ENCODE peak calls at places on chromosomes 12 and 14, in six cellular contexts. E is astrocyte of the cerebellum, L is cardiac fibroblast, H is hepatocyte, Y is glutamatergic neuron, V is HFFc6. S is an unnamed sample.

GRCh38 chr12:104482113-104482512 is 25.4 kb downstream of the CHST11 start:
- DNase-seq in H (no peak), V (no peak), E (no peak), Y (no peak), L (no peak), S (no peak)

GRCh38 chr12:3366451-3367155 is 124.4 kb upstream of the PRMT8 start:
- DNase-seq in Y (no peak), L (no peak), H (no peak), E (no peak), V (no peak), S (no peak)

GRCh38 chr14:69701269-69701668 is 65.7 kb upstream of the SRSF5 start:
- DNase-seq in Y (no peak), L (no peak), E (no peak), H (no peak), V (no peak), S (no peak)

GRCh38 chr12:56104815-56105476 is 587 bp downstream of the PA2G4 start:
- DNase-seq in Y (peak; percentile 31), V (no peak), H (peak; percentile 46), E (no peak), L (peak; percentile 29), S (no peak)

GRCh38 chr14:53226553-53226952 is 73.4 kb upstream of the DDHD1 start:
- DNase-seq in V (no peak), L (peak; percentile 86), H (no peak), Y (no peak), E (no peak), S (no peak)

GRCh38 chr12:121062391-121063045 is 23.5 kb upstream of the OASL start:
- DNase-seq in V (no peak), H (no peak), E (no peak), Y (no peak), L (no peak), S (no peak)

GRCh38 chr14:48536318-48536717 is 860.9 kb upstream of the MDGA2 start:
- DNase-seq in E (no peak), H (peak; percentile 6), V (no peak), Y (peak; percentile 35), L (no peak), S (no peak)

GRCh38 chr14:93980464-93981201 is 4.3 kb upstream of the ASB2 start:
- DNase-seq in V (no peak), H (no peak), E (peak; percentile 45), Y (no peak), L (peak; percentile 46), S (no peak)

GRCh38 chr12:11711675-11712327 is 62.3 kb downstream of the ETV6 start:
- DNase-seq in Y (no peak), V (peak; percentile 33), L (peak; percentile 78), H (no peak), E (no peak), S (no peak)

GRCh38 chr12:13242926-13243325 is 46.4 kb downstream of the EMP1 start:
- DNase-seq in E (no peak), Y (no peak), H (no peak), V (no peak), L (no peak), S (no peak)

GRCh38 chr12:124744273-124744640 is 119.4 kb downstream of the SCARB1 start:
- DNase-seq in H (no peak), V (no peak), E (no peak), L (no peak), Y (no peak), S (no peak)

GRCh38 chr14:23446291-23446851 is 10.9 kb upstream of the MYH7 start:
- DNase-seq in H (no peak), V (no peak), L (no peak), E (no peak), Y (no peak), S (no peak)

GRCh38 chr14:105865266-105865903 is 339.0 kb downstream of the TMEM121 start:
- DNase-seq in V (no peak), Y (no peak), H (no peak), L (no peak), E (no peak), S (no peak)

GRCh38 chr14:91271639-91272038 is 27.1 kb upstream of the GPR68 start:
- DNase-seq in Y (no peak), L (no peak), H (no peak), V (no peak), E (no peak), S (no peak)

GRCh38 chr12:63308701-63309100 is 157.7 kb upstream of the AVPR1A start:
- DNase-seq in L (peak; percentile 65), V (no peak), H (no peak), Y (no peak), E (no peak), S (no peak)

GRCh38 chr12:50057000-50057841 is at the start of gene ASIC1:
- DNase-seq in V (peak; percentile 19), E (peak; percentile 11), Y (peak; percentile 84), L (peak; percentile 63), H (peak; percentile 85), S (peak; percentile 75)

GRCh38 chr14:83632375-83632774 is 1897.6 kb upstream of the FLRT2 start:
- DNase-seq in Y (no peak), V (no peak), E (no peak), H (no peak), L (no peak), S (no peak)

GRCh38 chr14:99708449-99708848 is 24.4 kb downstream of the CYP46A1 start:
- DNase-seq in Y (no peak), L (no peak), V (no peak), E (no peak), H (no peak), S (no peak)

GRCh38 chr14:100291305-100292075 is 14.8 kb downstream of the SLC25A29 start:
- DNase-seq in Y (peak; percentile 5), E (no peak), H (no peak), L (no peak), V (no peak), S (no peak)

GRCh38 chr12:79298511-79298910 is 392.3 kb downstream of the PAWR start:
- DNase-seq in L (peak; percentile 38), E (no peak), Y (no peak), V (no peak), H (no peak), S (no peak)

GRCh38 chr12:108193922-108194321 is 64.8 kb downstream of the WSCD2 start:
- DNase-seq in V (no peak), E (no peak), L (peak; percentile 12), H (peak; percentile 62), Y (peak; percentile 53), S (peak; percentile 68)

GRCh38 chr12:77442633-77443032 is 377.3 kb upstream of the E2F7 start:
- DNase-seq in E (no peak), Y (no peak), L (peak; percentile 2), V (no peak), H (no peak), S (no peak)

GRCh38 chr12:65615091-65615490 is 209.2 kb upstream of the HMGA2 start:
- DNase-seq in Y (no peak), L (peak; percentile 94), V (peak; percentile 79), H (peak; percentile 42), E (peak; percentile 84), S (no peak)

GRCh38 chr14:95486875-95487668 is 29.4 kb downstream of the SYNE3 start:
- DNase-seq in E (no peak), Y (no peak), H (no peak), V (no peak), L (no peak), S (no peak)

GRCh38 chr12:31002999-31003398 is 70.7 kb upstream of the DDX11 start:
- DNase-seq in V (no peak), H (no peak), Y (no peak), L (peak; percentile 53), E (no peak), S (no peak)

DNA sequence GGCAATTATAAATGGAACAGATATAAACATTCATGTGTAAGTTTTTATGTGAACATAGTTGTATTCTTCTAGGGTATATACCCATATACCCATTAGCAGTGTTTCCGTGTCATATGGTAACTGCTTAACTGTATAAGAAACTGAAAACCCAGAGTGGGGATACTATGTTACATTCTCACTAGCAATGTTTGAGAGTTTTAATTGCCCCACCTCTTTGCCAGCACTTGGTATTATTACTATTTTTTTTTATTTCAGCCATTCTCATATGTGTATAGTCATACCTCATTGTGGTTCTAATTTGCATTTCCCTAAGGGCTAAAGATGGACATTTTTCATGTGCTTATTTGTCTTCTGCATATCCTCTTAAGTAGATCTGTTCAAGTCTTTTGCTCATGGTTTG is 28.7 kb upstream of the ITPR2 start:
- DNase-seq in L (no peak), Y (no peak), H (no peak), E (no peak), V (no peak), S (no peak)
- TF ChIP-seq CTCF in L (no peak), Y (no peak), H (no peak), E (no peak), V (no peak), S (no peak)

GRCh38 chr12:91617830-91618229 is 435.2 kb upstream of the DCN start:
- DNase-seq in V (no peak), L (no peak), E (no peak), Y (no peak), H (no peak), S (no peak)

GRCh38 chr12:91618281-91618680 is 435.7 kb upstream of the DCN start:
- DNase-seq in E (no peak), H (no peak), V (no peak), Y (no peak), L (no peak), S (no peak)

GRCh38 chr12:91622981-91623380 is 440.4 kb upstream of the DCN start:
- DNase-seq in E (no peak), L (no peak), Y (no peak), H (no peak), V (no peak), S (no peak)

GRCh38 chr12:91620949-91621348 is 438.3 kb upstream of the DCN start:
- DNase-seq in Y (no peak), V (no peak), E (peak; percentile 2), H (peak; percentile 15), L (peak; percentile 9), S (no peak)

GRCh38 chr12:91620422-91620821 is 437.8 kb upstream of the DCN start:
- DNase-seq in L (no peak), Y (no peak), E (no peak), H (no peak), V (no peak), S (no peak)
- TF ChIP-seq CTCF in L (no peak), Y (no peak), E (no peak), H (no peak), V (no peak), S (no peak)

DNA sequence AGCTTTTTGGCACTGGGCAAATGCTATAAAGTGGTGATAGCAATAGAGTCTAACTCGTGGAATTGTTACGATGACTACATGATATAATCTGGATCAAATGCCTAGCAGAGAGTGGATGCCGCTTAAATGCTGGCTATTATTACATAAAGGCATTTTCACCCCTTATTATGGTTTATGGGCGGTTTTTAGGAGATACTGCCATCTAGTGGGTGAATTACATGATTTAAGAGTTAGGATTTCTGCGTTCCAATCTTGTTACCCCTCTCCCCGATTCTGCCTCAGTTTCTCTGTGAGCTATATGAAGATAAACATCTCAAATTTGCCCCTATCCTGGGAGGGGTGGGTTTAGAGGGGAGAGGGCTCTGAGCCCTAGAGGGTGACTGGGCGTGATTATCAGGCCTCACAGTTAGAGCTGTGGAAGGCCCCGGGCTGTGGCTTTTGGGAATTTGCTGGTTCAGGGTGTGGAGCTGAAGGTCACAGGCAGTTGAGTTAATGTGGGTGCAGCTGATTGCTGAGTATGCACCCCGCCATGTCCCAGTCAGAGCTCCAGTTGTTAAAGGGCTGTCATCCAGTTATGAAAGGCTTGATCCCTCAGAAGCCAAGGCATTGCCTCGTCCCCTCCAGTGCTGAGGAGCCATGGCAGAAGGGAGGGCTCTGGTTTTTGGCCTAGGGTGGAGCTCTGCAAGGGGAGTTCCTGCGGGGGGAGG is 14.4 kb downstream of the CLSTN3 start:
- DNase-seq in Y (no peak), V (peak; percentile 21), L (peak; percentile 62), H (peak; percentile 42), E (no peak), S (peak; percentile 61)
- TF ChIP-seq CTCF in Y (peak; percentile 49), V (peak; percentile 83), L (peak; percentile 49), H (peak; percentile 63), E (peak; percentile 50), S (peak; percentile 17)

GRCh38 chr12:57377103-57377840 is 53.6 kb downstream of the R3HDM2 start:
- DNase-seq in H (peak; percentile 41), E (no peak), Y (no peak), L (no peak), V (no peak), S (no peak)
- TF ChIP-seq CTCF in H (no peak), E (no peak), Y (no peak), L (no peak), V (no peak), S (no peak)

S was measured in GM13976.